ENCODE peak calls at places on chromosomes 5 and 9, in four cellular contexts. E is naive thymus-derived CD8-positive, alpha-beta T cell; J is body of pancreas; Y is A673. S is an unnamed sample.

GRCh38 chr9:83116026-83116425 is 53.1 kb upstream of the RASEF start:
- DNase-seq in E (no peak), J (no peak), Y (no peak), S (no peak)

GRCh38 chr5:172403822-172404221 is 50.5 kb downstream of the SH3PXD2B start:
- DNase-seq in E (no peak), J (no peak), Y (no peak), S (no peak)

GRCh38 chr5:9054821-9055589 is 490.9 kb downstream of the SEMA5A start:
- DNase-seq in E (no peak), J (no peak), Y (no peak), S (peak)

GRCh38 chr5:1036504-1037122 is 28.0 kb downstream of the NKD2 start:
- DNase-seq in E (no peak), J (no peak), Y (no peak), S (no peak)

GRCh38 chr5:73789851-73790281 is 163.9 kb downstream of the ARHGEF28 start:
- DNase-seq in E (no peak), J (no peak), Y (peak), S (no peak)

GRCh38 chr9:92774274-92774673 is 9.6 kb upstream of the BICD2 start:
- DNase-seq in E (no peak), J (no peak), Y (peak), S (peak)

GRCh38 chr9:37197158-37198033 is 77.0 kb downstream of the ZCCHC7 start:
- DNase-seq in E (no peak), J (no peak), Y (peak), S (peak)

GRCh38 chr5:136816327-136816726 is 451.0 kb upstream of the TRPC7 start:
- DNase-seq in E (no peak), J (no peak), Y (no peak), S (no peak)

GRCh38 chr5:169416583-169417196 is 115.8 kb upstream of the SLIT3 start:
- DNase-seq in E (no peak), J (peak), Y (peak), S (no peak)

GRCh38 chr9:133339641-133340040 is 3.7 kb upstream of the SURF6 start:
- DNase-seq in E (no peak), J (no peak), Y (no peak), S (no peak)

GRCh38 chr5:107668154-107668932 is 2.4 kb downstream of the EFNA5 start:
- DNase-seq in E (no peak), J (no peak), Y (no peak), S (peak)

GRCh38 chr5:149799119-149799623 is 69.1 kb downstream of the PPARGC1B start:
- DNase-seq in E (no peak), J (peak), Y (peak), S (peak)

GRCh38 chr5:2353871-2354440 is 397.5 kb downstream of the IRX2 start:
- DNase-seq in E (no peak), J (no peak), Y (no peak), S (no peak)

GRCh38 chr9:95729066-95729465 is 146.4 kb upstream of the ERCC6L2 start:
- DNase-seq in E (no peak), J (no peak), Y (no peak), S (no peak)

GRCh38 chr9:87223397-87224246 is 274.0 kb upstream of the DAPK1 start:
- DNase-seq in E (no peak), J (no peak), Y (no peak), S (no peak)

GRCh38 chr5:146461319-146461718 is 14.2 kb downstream of the TCERG1 start:
- DNase-seq in E (no peak), J (no peak), Y (peak), S (no peak)

GRCh38 chr9:2809692-2810423 is 34.0 kb downstream of the PUM3 start:
- DNase-seq in E (no peak), J (no peak), Y (peak), S (no peak)

GRCh38 chr9:114701971-114702370 is 20.0 kb upstream of the TEX48 start:
- DNase-seq in E (no peak), J (no peak), Y (no peak), S (no peak)

GRCh38 chr5:177471610-177472356 is 1.7 kb downstream of the DBN1 start:
- DNase-seq in E (peak), J (no peak), Y (no peak), S (no peak)

GRCh38 chr5:11302663-11303062 is 541.6 kb upstream of the DAP start:
- DNase-seq in E (no peak), J (no peak), Y (no peak), S (no peak)

GRCh38 chr5:5985332-5985731 is 393.0 kb downstream of the MED10 start:
- DNase-seq in E (no peak), J (no peak), Y (no peak), S (no peak)

GRCh38 chr9:88076286-88077070 is 61.8 kb downstream of the SPATA31C2 start:
- DNase-seq in E (no peak), J (peak), Y (peak), S (peak)

GRCh38 chr9:135524130-135524861 is 3.1 kb downstream of the LCN1 start:
- DNase-seq in E (no peak), J (no peak), Y (no peak), S (no peak)